ENCODE peak calls at places on chromosomes 5 and 9, in seven cellular contexts. P is foreskin melanocyte; U is stimulated activated CD8-positive, alpha-beta memory T cell treated with anti-CD3 and anti-CD28 coated beads, Interleukin-7, amount 100 ng/mL, for 4 hours; D is chondrocyte; A is T-helper 17 cell; M is gastrocnemius medialis; R is RWPE1. F is an unnamed sample.

GRCh38 chr5:61332369-61332745 is 299 bp downstream of the ZSWIM6 start:
- DNase-seq in A (peak; percentile 38), R (no peak), M (peak; percentile 17), P (no peak), U (peak; percentile 29), D (no peak), F (peak; percentile 38)

GRCh38 chr5:125348221-125348692 is 601.8 kb upstream of the ZNF608 start:
- DNase-seq in U (no peak), A (no peak), R (no peak), P (no peak), D (no peak), M (peak; percentile 25), F (peak; percentile 88)

GRCh38 chr5:33148076-33148501 is 292.7 kb upstream of the TARS1 start:
- DNase-seq in M (peak; percentile 62), R (peak; percentile 80), U (no peak), A (no peak), D (no peak), P (no peak), F (peak; percentile 91)

GRCh38 chr5:61417345-61417744 is 85.3 kb downstream of the ZSWIM6 start:
- DNase-seq in A (no peak), U (no peak), D (no peak), P (no peak), M (no peak), R (no peak), F (no peak)

GRCh38 chr5:160353379-160353778 is 17.0 kb downstream of the C1QTNF2 start:
- DNase-seq in U (no peak), A (no peak), R (no peak), P (no peak), M (peak; percentile 90), D (no peak), F (no peak)

GRCh38 chr9:119811030-119811429 is 441.8 kb upstream of the BRINP1 start:
- DNase-seq in A (no peak), D (no peak), U (no peak), M (no peak), P (no peak), R (no peak), F (no peak)

GRCh38 chr9:114803886-114804285 is 2.0 kb downstream of the TNFSF15 start:
- DNase-seq in P (no peak), R (no peak), M (no peak), U (no peak), D (no peak), A (no peak), F (no peak)

GRCh38 chr5:158676642-158677489 is 422.9 kb downstream of the EBF1 start:
- DNase-seq in A (no peak), P (no peak), R (no peak), U (no peak), D (no peak), M (no peak), F (peak; percentile 38)

GRCh38 chr5:163463063-163463435 is 2.6 kb downstream of the HMMR start:
- DNase-seq in M (no peak), P (no peak), D (no peak), A (no peak), U (no peak), R (no peak), F (no peak)

GRCh38 chr9:4138781-4139180 is 161.1 kb downstream of the GLIS3 start:
- DNase-seq in D (no peak), A (no peak), M (no peak), R (no peak), U (no peak), P (no peak), F (peak; percentile 79)

GRCh38 chr9:105994970-105995369 is 300.6 kb downstream of the TMEM38B start:
- DNase-seq in P (peak; percentile 35), R (peak; percentile 65), D (no peak), A (no peak), M (peak; percentile 19), U (no peak), F (no peak)

GRCh38 chr5:177306674-177307543 is 3.3 kb downstream of the PRELID1 start:
- DNase-seq in R (no peak), U (no peak), A (no peak), M (no peak), P (no peak), D (no peak), F (peak; percentile 89)

GRCh38 chr5:10321882-10322281 is 14.2 kb upstream of the CMBL start:
- DNase-seq in R (no peak), D (no peak), M (no peak), U (no peak), P (no peak), A (no peak), F (no peak)

GRCh38 chr5:73591698-73592501 is 26.4 kb downstream of the UTP15 start:
- DNase-seq in U (no peak), M (no peak), P (no peak), A (no peak), D (no peak), R (no peak), F (no peak)

GRCh38 chr5:7755958-7756357 is 95.0 kb downstream of the CFAP90 start:
- DNase-seq in P (no peak), D (no peak), U (no peak), R (no peak), M (no peak), A (no peak), F (no peak)

GRCh38 chr9:133133680-133134418 is 12.8 kb upstream of the RALGDS start:
- DNase-seq in R (peak; percentile 99), U (peak; percentile 75), P (peak; percentile 91), M (peak; percentile 95), D (no peak), A (peak; percentile 73), F (peak; percentile 96)

GRCh38 chr9:134367796-134368490 is 41.7 kb downstream of the RXRA start:
- DNase-seq in M (no peak), A (no peak), R (no peak), U (no peak), P (no peak), D (no peak), F (no peak)

GRCh38 chr5:29524197-29524596 is 1669.3 kb upstream of the CDH6 start:
- DNase-seq in M (no peak), A (no peak), U (no peak), R (no peak), D (no peak), P (no peak), F (no peak)

GRCh38 chr5:38208782-38209378 is 49.5 kb upstream of the EGFLAM start:
- DNase-seq in R (peak; percentile 58), U (no peak), P (peak; percentile 9), M (no peak), A (no peak), D (no peak), F (peak; percentile 62)

GRCh38 chr5:177429248-177430045 is 3.0 kb downstream of the GRK6 start:
- DNase-seq in U (peak; percentile 88), A (peak; percentile 64), P (no peak), M (peak; percentile 60), R (no peak), D (peak; percentile 55), F (no peak)

GRCh38 chr9:32928145-32928763 is 73.2 kb downstream of the APTX start:
- DNase-seq in P (peak; percentile 52), M (no peak), D (no peak), A (no peak), R (peak; percentile 52), U (no peak), F (peak; percentile 72)

GRCh38 chr5:66472010-66472409 is 124.2 kb upstream of the MAST4 start:
- DNase-seq in P (no peak), D (no peak), A (no peak), M (no peak), U (no peak), R (no peak), F (no peak)

GRCh38 chr9:93265972-93266371 is 82.0 kb downstream of the WNK2 start:
- DNase-seq in D (no peak), M (no peak), A (no peak), P (no peak), U (no peak), R (no peak), F (no peak)

GRCh38 chr5:58264276-58264675 is 195.6 kb downstream of the PLK2 start:
- DNase-seq in R (no peak), D (no peak), M (no peak), A (no peak), U (no peak), P (no peak), F (peak; percentile 28)